ENCODE peak calls at places on chromosomes 11 and 22, in seven cellular contexts. E is activated gamma-delta T cell treated with Interleukin-2 at 50 U/mL for 16 hours; F is fibroblast of pulmonary artery; L is EH; S is activated T-cell treated with anti-CD3 and anti-CD28 coated beads, Interleukin-2, amount 50 U/mL, for 72 hours; P is renal cortical epithelial cell; B is COR-L47. Y is an unnamed sample.

GRCh38 chr11:106917973-106918372 is 100.3 kb downstream of the GUCY1A2 start:
- DNase-seq in E (no peak), F (peak), L (peak), S (no peak), P (peak), B (no peak), Y (no peak)

GRCh38 chr11:128942807-128943430 is at the start of gene TP53AIP1:
- DNase-seq in E (no peak), F (no peak), L (no peak), S (no peak), P (no peak), B (no peak), Y (no peak)

GRCh38 chr11:30342736-30343166 is 19.8 kb downstream of the ARL14EP start:
- DNase-seq in E (no peak), F (no peak), L (no peak), S (no peak), P (no peak), B (no peak), Y (peak)

GRCh38 chr22:39502789-39503464 is 837 bp downstream of the MIEF1 start:
- DNase-seq in E (no peak), F (no peak), L (peak), S (no peak), P (no peak), B (no peak), Y (peak)

GRCh38 chr22:21612858-21613257 is 17.0 kb downstream of the YDJC start:
- DNase-seq in E (no peak), F (no peak), L (no peak), S (no peak), P (no peak), B (no peak), Y (no peak)

GRCh38 chr11:110710520-110711381 is 1.5 kb downstream of the ARHGAP20 start:
- DNase-seq in E (no peak), F (peak), L (peak), S (no peak), P (no peak), B (no peak), Y (peak)

GRCh38 chr11:67439321-67440228 is 2.1 kb upstream of the PTPRCAP start:
- DNase-seq in E (no peak), F (no peak), L (peak), S (no peak), P (peak), B (no peak), Y (peak)

GRCh38 chr11:128669491-128669890 is 24.4 kb upstream of the FLI1 start:
- DNase-seq in E (no peak), F (peak), L (peak), S (no peak), P (peak), B (no peak), Y (peak)

GRCh38 chr22:48753752-48754517 is 1073.7 kb downstream of the BRD1 start:
- DNase-seq in E (no peak), F (no peak), L (no peak), S (no peak), P (no peak), B (no peak), Y (no peak)

GRCh38 chr11:128354476-128354875 is 232.9 kb downstream of the ETS1 start:
- DNase-seq in E (no peak), F (peak), L (peak), S (no peak), P (no peak), B (no peak), Y (no peak)

GRCh38 chr11:34977039-34977906 is 60.9 kb downstream of the PDHX start:
- DNase-seq in E (no peak), F (peak), L (peak), S (no peak), P (peak), B (no peak), Y (peak)

GRCh38 chr11:117096140-117096972 is 1.9 kb downstream of the SIK3 start:
- DNase-seq in E (peak), F (no peak), L (peak), S (peak), P (no peak), B (no peak), Y (peak)

GRCh38 chr11:72139500-72139899 is 4.0 kb downstream of the FOLR3 start:
- DNase-seq in E (no peak), F (no peak), L (no peak), S (no peak), P (no peak), B (no peak), Y (no peak)

GRCh38 chr11:67265633-67266423 is 445 bp upstream of the GRK2 start:
- DNase-seq in E (peak), F (peak), L (peak), S (peak), P (no peak), B (peak), Y (peak)

GRCh38 chr11:126930100-126930841 is 70.3 kb downstream of the KIRREL3 start:
- DNase-seq in E (no peak), F (no peak), L (peak), S (no peak), P (no peak), B (no peak), Y (no peak)

GRCh38 chr11:73760066-73760679 is 701 bp downstream of the RAB6A start:
- DNase-seq in E (peak), F (peak), L (peak), S (peak), P (no peak), B (no peak), Y (peak)

GRCh38 chr22:45197606-45198462 is 34.1 kb downstream of the NUP50 start:
- DNase-seq in E (no peak), F (no peak), L (no peak), S (no peak), P (no peak), B (no peak), Y (no peak)

GRCh38 chr11:91981995-91982394 is 242.6 kb upstream of the FAT3 start:
- DNase-seq in E (no peak), F (peak), L (peak), S (no peak), P (peak), B (no peak), Y (peak)

GRCh38 chr11:36741515-36741914 is 143.5 kb upstream of the RAG2 start:
- DNase-seq in E (no peak), F (no peak), L (no peak), S (no peak), P (no peak), B (no peak), Y (no peak)

GRCh38 chr11:70603756-70604211 is 205.5 kb downstream of the CTTN start:
- DNase-seq in E (no peak), F (no peak), L (no peak), S (no peak), P (no peak), B (no peak), Y (peak)

GRCh38 chr11:90332415-90332814 is 109.6 kb upstream of the CHORDC1 start:
- DNase-seq in E (no peak), F (no peak), L (no peak), S (no peak), P (peak), B (no peak), Y (no peak)

GRCh38 chr22:36439481-36440271 is 41.8 kb downstream of the TXN2 start:
- DNase-seq in E (no peak), F (peak), L (peak), S (no peak), P (peak), B (no peak), Y (peak)

GRCh38 chr22:19446603-19447387 is 716 bp downstream of the C22orf39 start:
- DNase-seq in E (no peak), F (peak), L (peak), S (no peak), P (no peak), B (no peak), Y (peak)

GRCh38 chr22:43381693-43382092 is 30.1 kb upstream of the MPPED1 start:
- DNase-seq in E (peak), F (no peak), L (no peak), S (no peak), P (no peak), B (no peak), Y (no peak)

GRCh38 chr11:75524576-75525432 is 937 bp downstream of the GDPD5 start:
- DNase-seq in E (peak), F (no peak), L (peak), S (peak), P (no peak), B (no peak), Y (peak)

GRCh38 chr11:75667831-75668507 is 869 bp downstream of the MAP6 start:
- DNase-seq in E (no peak), F (peak), L (peak), S (peak), P (no peak), B (peak), Y (peak)

GRCh38 chr11:29161216-29161615 is 855.6 kb downstream of the KCNA4 start:
- DNase-seq in E (no peak), F (peak), L (peak), S (no peak), P (peak), B (no peak), Y (no peak)

GRCh38 chr22:44646141-44646540 is 55.9 kb upstream of the PRR5 start:
- DNase-seq in E (no peak), F (no peak), L (no peak), S (no peak), P (no peak), B (no peak), Y (no peak)

GRCh38 chr11:96621161-96621560 is 231.3 kb downstream of the JRKL start:
- DNase-seq in E (no peak), F (no peak), L (no peak), S (no peak), P (no peak), B (no peak), Y (no peak)

GRCh38 chr22:21015051-21016006 is at the start of gene P2RX6:
- DNase-seq in E (no peak), F (no peak), L (no peak), S (no peak), P (no peak), B (no peak), Y (peak)

GRCh38 chr11:17012712-17013547 is 1.3 kb downstream of the PLEKHA7 start:
- DNase-seq in E (no peak), F (peak), L (peak), S (no peak), P (peak), B (no peak), Y (peak)

GRCh38 chr22:19961201-19961580 is 19.6 kb upstream of the TXNRD2 start:
- DNase-seq in E (no peak), F (no peak), L (no peak), S (no peak), P (no peak), B (no peak), Y (no peak)

GRCh38 chr11:128579790-128580504 is 7.4 kb downstream of the ETS1 start:
- DNase-seq in E (no peak), F (no peak), L (peak), S (peak), P (peak), B (no peak), Y (peak)

Y was measured in osteoblast.